ENCODE peak calls at places on chromosomes 13 and 19, in four cellular contexts. One of them, this sample, is unnamed.

GRCh38 chr19:1074512-1075283 is 7.7 kb downstream of the ARHGAP45 start:
- DNase-seq in Caco-2: no peak
- DNase-seq in cardiac muscle cell: no peak
- DNase-seq in H1: no peak
- DNase-seq in this sample: no peak

GRCh38 chr13:114063545-114064515 is 68.6 kb downstream of the RASA3 start:
- DNase-seq in cardiac muscle cell: peak
- DNase-seq in H1: no peak
- DNase-seq in Caco-2: no peak
- DNase-seq in this sample: peak

GRCh38 chr19:343941-344624 is 513 bp downstream of the MIER2 start:
- DNase-seq in H1: no peak
- DNase-seq in Caco-2: peak
- DNase-seq in cardiac muscle cell: peak
- DNase-seq in this sample: peak

GRCh38 chr19:38173324-38174041 is 50.5 kb downstream of the DPF1 start:
- DNase-seq in Caco-2: no peak
- DNase-seq in H1: no peak
- DNase-seq in cardiac muscle cell: no peak
- DNase-seq in this sample: peak

GRCh38 chr13:76741624-76742023 is 144.6 kb downstream of the KCTD12 start:
- DNase-seq in Caco-2: no peak
- DNase-seq in cardiac muscle cell: no peak
- DNase-seq in H1: no peak
- DNase-seq in this sample: no peak

GRCh38 chr13:104477256-104477655 is 1411.0 kb upstream of the SLC10A2 start:
- DNase-seq in cardiac muscle cell: no peak
- DNase-seq in Caco-2: no peak
- DNase-seq in H1: no peak
- DNase-seq in this sample: peak

GRCh38 chr19:14434543-14435319 is 1.6 kb downstream of the PKN1 start:
- DNase-seq in cardiac muscle cell: peak
- DNase-seq in H1: no peak
- DNase-seq in Caco-2: peak
- DNase-seq in this sample: peak

GRCh38 chr19:47310819-47311218 is 1.2 kb downstream of the C5AR1 start:
- DNase-seq in Caco-2: peak
- DNase-seq in H1: no peak
- DNase-seq in cardiac muscle cell: peak
- DNase-seq in this sample: peak

GRCh38 chr13:97911311-97912138 is 42.0 kb upstream of the IPO5 start:
- DNase-seq in Caco-2: peak
- DNase-seq in cardiac muscle cell: peak
- DNase-seq in H1: no peak
- DNase-seq in this sample: no peak

GRCh38 chr13:44822291-44822690 is 167.0 kb downstream of the NUFIP1 start:
- DNase-seq in cardiac muscle cell: no peak
- DNase-seq in H1: no peak
- DNase-seq in Caco-2: no peak
- DNase-seq in this sample: no peak

GRCh38 chr19:13597625-13598024 is 91.3 kb upstream of the CACNA1A start:
- DNase-seq in H1: no peak
- DNase-seq in Caco-2: peak
- DNase-seq in cardiac muscle cell: peak
- DNase-seq in this sample: peak

GRCh38 chr13:40026741-40027140 is 371.3 kb downstream of the COG6 start:
- DNase-seq in cardiac muscle cell: no peak
- DNase-seq in H1: no peak
- DNase-seq in Caco-2: no peak
- DNase-seq in this sample: no peak

GRCh38 chr19:47255947-47256687 is at the start of gene CCDC9:
- DNase-seq in cardiac muscle cell: peak
- DNase-seq in H1: peak
- DNase-seq in Caco-2: peak
- DNase-seq in this sample: peak

GRCh38 chr13:27226991-27227390 is 24.4 kb upstream of the RPL21 start:
- DNase-seq in cardiac muscle cell: no peak
- DNase-seq in Caco-2: no peak
- DNase-seq in H1: no peak
- DNase-seq in this sample: no peak

GRCh38 chr19:12936582-12936981 is 1.8 kb upstream of the CALR start:
- DNase-seq in Caco-2: no peak
- DNase-seq in cardiac muscle cell: no peak
- DNase-seq in H1: no peak
- DNase-seq in this sample: no peak

GRCh38 chr19:34787059-34787824 is 14.2 kb upstream of the ZNF599 start:
- DNase-seq in H1: no peak
- DNase-seq in cardiac muscle cell: no peak
- DNase-seq in Caco-2: no peak
- DNase-seq in this sample: no peak

GRCh38 chr19:7109678-7110289 is 40.3 kb downstream of the ZNF557 start:
- DNase-seq in Caco-2: peak
- DNase-seq in H1: peak
- DNase-seq in cardiac muscle cell: peak
- DNase-seq in this sample: peak

GRCh38 chr19:15672580-15673175 is at the start of gene CYP4F12:
- DNase-seq in cardiac muscle cell: peak
- DNase-seq in Caco-2: no peak
- DNase-seq in H1: no peak
- DNase-seq in this sample: peak

GRCh38 chr19:42062381-42062780 is 7.6 kb downstream of the GRIK5 start:
- DNase-seq in cardiac muscle cell: no peak
- DNase-seq in H1: no peak
- DNase-seq in Caco-2: no peak
- DNase-seq in this sample: no peak

GRCh38 chr13:51412431-51412830 is 40.4 kb downstream of the INTS6 start:
- DNase-seq in cardiac muscle cell: no peak
- DNase-seq in Caco-2: no peak
- DNase-seq in H1: no peak
- DNase-seq in this sample: no peak

GRCh38 chr19:17779281-17779930 is 15.5 kb upstream of the B3GNT3 start:
- DNase-seq in cardiac muscle cell: peak
- DNase-seq in H1: peak
- DNase-seq in Caco-2: no peak
- DNase-seq in this sample: peak

GRCh38 chr19:29121684-29122083 is 91.3 kb downstream of the UQCRFS1 start:
- DNase-seq in H1: peak
- DNase-seq in Caco-2: no peak
- DNase-seq in cardiac muscle cell: peak
- DNase-seq in this sample: peak
- TF ChIP-seq CTCF in H1: peak
- TF ChIP-seq CTCF in Caco-2: peak
- TF ChIP-seq CTCF in cardiac muscle cell: peak
- TF ChIP-seq CTCF in this sample: peak

GRCh38 chr13:23608138-23608537 is 37.9 kb downstream of the TNFRSF19 start:
- DNase-seq in Caco-2: no peak
- DNase-seq in cardiac muscle cell: no peak
- DNase-seq in H1: no peak
- DNase-seq in this sample: no peak
- H3K4me3 ChIP-seq in Caco-2: no peak
- H3K4me3 ChIP-seq in cardiac muscle cell: no peak
- H3K4me3 ChIP-seq in H1: no peak
- H3K4me3 ChIP-seq in this sample: no peak

DNA sequence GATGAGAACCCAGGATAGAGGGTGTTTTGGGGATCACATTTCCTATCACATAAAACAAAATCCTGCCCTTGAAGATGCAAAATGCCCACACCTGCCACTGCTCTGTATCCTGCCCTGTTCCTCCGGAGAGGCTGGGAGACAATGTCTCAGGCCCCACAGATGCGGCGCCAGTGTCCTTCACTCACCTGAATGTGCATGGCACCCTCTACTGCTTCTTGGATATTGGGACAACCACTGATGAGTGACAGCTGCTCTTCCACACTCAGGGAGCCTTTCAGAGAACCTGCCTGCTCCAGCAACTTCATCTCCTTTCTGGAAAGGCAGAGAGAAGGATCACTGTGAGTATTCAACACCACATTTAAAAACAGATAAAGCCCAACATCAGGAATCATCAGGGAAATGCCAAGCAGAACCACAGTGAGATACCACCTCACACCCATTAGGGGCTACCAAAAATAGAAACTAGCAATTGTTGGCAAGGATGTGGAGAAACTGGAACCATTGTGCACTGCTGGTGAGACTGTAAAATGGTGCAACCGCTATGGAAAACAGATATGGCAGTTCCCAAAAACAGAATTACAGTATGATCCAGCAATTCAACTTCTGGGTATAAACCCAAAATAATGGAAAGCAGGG is 36.4 kb downstream of the CRYL1 start:
- DNase-seq in H1: no peak
- DNase-seq in cardiac muscle cell: no peak
- DNase-seq in Caco-2: peak
- DNase-seq in this sample: no peak
- TF ChIP-seq CTCF in H1: peak
- TF ChIP-seq CTCF in cardiac muscle cell: no peak
- TF ChIP-seq CTCF in Caco-2: peak
- TF ChIP-seq CTCF in this sample: no peak

GRCh38 chr13:91539458-91540156 is 141.2 kb downstream of the GPC5 start:
- DNase-seq in H1: no peak
- DNase-seq in Caco-2: peak
- DNase-seq in cardiac muscle cell: no peak
- DNase-seq in this sample: no peak

GRCh38 chr13:91540157-91540736 is 141.8 kb downstream of the GPC5 start:
- DNase-seq in cardiac muscle cell: no peak
- DNase-seq in Caco-2: peak
- DNase-seq in H1: no peak
- DNase-seq in this sample: no peak

GRCh38 chr13:91546865-91547264 is 148.4 kb downstream of the GPC5 start:
- DNase-seq in H1: no peak
- DNase-seq in Caco-2: no peak
- DNase-seq in cardiac muscle cell: no peak
- DNase-seq in this sample: no peak

GRCh38 chr13:91544723-91545122 is 146.3 kb downstream of the GPC5 start:
- DNase-seq in Caco-2: no peak
- DNase-seq in cardiac muscle cell: peak
- DNase-seq in H1: peak
- DNase-seq in this sample: peak
- H3K4me3 ChIP-seq in Caco-2: no peak
- H3K4me3 ChIP-seq in cardiac muscle cell: no peak
- H3K4me3 ChIP-seq in H1: no peak
- H3K4me3 ChIP-seq in this sample: no peak

This sample was measured in cardiac fibroblast.